ENCODE peak calls at places on chromosomes 1 and 21, in five cellular contexts. X is activated CD8-positive, alpha-beta T cell treated with anti-CD3 and anti-CD28 coated beads for 36 hours; P is fibroblast of pulmonary artery; H is breast epithelium; S is fibroblast of the aortic adventitia. G is an unnamed sample.

GRCh38 chr1:7808253-7808844 is 24.3 kb downstream of the PER3 start:
- DNase-seq in S (peak), X (no peak), H (no peak), P (peak), G (peak)

GRCh38 chr1:2346691-2347408 is 44.5 kb downstream of the MORN1 start:
- DNase-seq in P (no peak), X (no peak), H (no peak), S (no peak), G (no peak)

GRCh38 chr1:7224644-7225043 is 439.4 kb downstream of the CAMTA1 start:
- DNase-seq in X (no peak), S (no peak), P (no peak), H (no peak), G (no peak)

GRCh38 chr1:53585116-53585515 is 125.9 kb downstream of the DMRTB1 start:
- DNase-seq in S (peak), X (peak), H (no peak), P (peak), G (no peak)

GRCh38 chr21:42171091-42172053 is 47.6 kb upstream of the ABCG1 start:
- DNase-seq in X (no peak), H (peak), P (no peak), S (no peak), G (no peak)

GRCh38 chr1:54415986-54416385 is 9.8 kb upstream of the SSBP3 start:
- DNase-seq in P (no peak), H (no peak), X (no peak), S (no peak), G (no peak)

GRCh38 chr1:69244211-69244610 is 323.5 kb upstream of the LRRC7 start:
- DNase-seq in S (no peak), X (no peak), P (no peak), H (no peak), G (no peak)

GRCh38 chr1:12316331-12316730 is 86.5 kb downstream of the VPS13D start:
- DNase-seq in S (peak), X (no peak), P (no peak), H (no peak), G (no peak)

GRCh38 chr1:164765557-164765956 is 206.6 kb downstream of the PBX1 start:
- DNase-seq in P (peak), X (no peak), H (no peak), S (peak), G (no peak)

GRCh38 chr1:209675567-209676154 is 449 bp downstream of the G0S2 start:
- DNase-seq in H (no peak), X (peak), P (no peak), S (peak), G (no peak)

GRCh38 chr21:28615276-28615675 is 377.4 kb downstream of the LTN1 start:
- DNase-seq in S (peak), X (no peak), H (no peak), P (peak), G (no peak)

GRCh38 chr21:41681336-41681801 is 85.5 kb downstream of the RIPK4 start:
- DNase-seq in H (peak), X (no peak), S (no peak), P (no peak), G (no peak)

GRCh38 chr1:40692429-40692905 is 963 bp downstream of the NFYC start:
- DNase-seq in P (peak), S (peak), X (no peak), H (no peak), G (no peak)

GRCh38 chr1:4687943-4688342 is 33.5 kb downstream of the AJAP1 start:
- DNase-seq in H (no peak), P (no peak), X (no peak), S (no peak), G (no peak)

GRCh38 chr1:240823357-240823756 is 211.4 kb upstream of the GREM2 start:
- DNase-seq in H (no peak), X (no peak), S (no peak), P (no peak), G (no peak)

GRCh38 chr1:212470059-212470458 is 37.3 kb downstream of the NENF start:
- DNase-seq in H (peak), X (no peak), S (peak), P (peak), G (no peak)

GRCh38 chr1:168687796-168688195 is 41.2 kb downstream of the DPT start:
- DNase-seq in S (no peak), X (no peak), P (no peak), H (no peak), G (no peak)

GRCh38 chr1:227558807-227559186 is 4.6 kb upstream of the ZNF678 start:
- DNase-seq in X (no peak), P (no peak), S (no peak), H (no peak), G (peak)

GRCh38 chr1:200342511-200343400 is 67.1 kb downstream of the ZNF281 start:
- DNase-seq in H (no peak), X (no peak), P (no peak), S (peak), G (no peak)

GRCh38 chr1:86296305-86297205 is 99.6 kb downstream of the ODF2L start:
- DNase-seq in P (no peak), S (no peak), H (no peak), X (no peak), G (no peak)

GRCh38 chr1:66286307-66286706 is 247.6 kb upstream of the SGIP1 start:
- DNase-seq in P (no peak), X (no peak), H (no peak), S (no peak), G (no peak)

GRCh38 chr1:47023268-47024137 is at the start of gene CYP4X1:
- DNase-seq in X (no peak), H (no peak), S (peak), P (peak), G (no peak)

GRCh38 chr1:14142397-14143095 is 442.6 kb downstream of the PRDM2 start:
- DNase-seq in S (no peak), H (peak), P (no peak), X (no peak), G (no peak)

GRCh38 chr1:209787551-209787950 is 3.2 kb upstream of the C1orf74 start:
- DNase-seq in H (peak), P (peak), X (no peak), S (peak), G (no peak)

GRCh38 chr21:33651965-33652680 is 9.8 kb downstream of the ITSN1 start:
- DNase-seq in H (no peak), S (no peak), P (no peak), X (no peak), G (no peak)

GRCh38 chr1:180530501-180530900 is 28.1 kb upstream of the ACBD6 start:
- DNase-seq in P (peak), S (peak), X (no peak), H (peak), G (no peak)

GRCh38 chr21:45317401-45318145 is 29.9 kb upstream of the POFUT2 start:
- DNase-seq in S (peak), X (no peak), P (peak), H (no peak), G (no peak)

GRCh38 chr1:45059829-45060228 is 47.8 kb downstream of the UROD start:
- DNase-seq in P (no peak), H (no peak), X (no peak), S (no peak), G (no peak)

GRCh38 chr1:9302745-9303524 is 10.2 kb downstream of the SPSB1 start:
- DNase-seq in H (peak), P (peak), S (peak), X (no peak), G (no peak)

GRCh38 chr1:30597711-30598110 is 125.7 kb downstream of the MATN1 start:
- DNase-seq in X (no peak), P (no peak), S (no peak), H (no peak), G (no peak)

GRCh38 chr21:42434884-42435283 is 31.2 kb downstream of the UBASH3A start:
- DNase-seq in X (no peak), P (no peak), S (no peak), H (no peak), G (no peak)

GRCh38 chr1:178107823-178108222 is 13.9 kb downstream of the RASAL2 start:
- DNase-seq in P (no peak), S (no peak), H (no peak), X (no peak), G (no peak)

GRCh38 chr1:147890177-147890790 is 12.3 kb upstream of the GJA8 start:
- DNase-seq in H (peak), S (peak), X (peak), P (peak), G (peak)

GRCh38 chr1:43531906-43532584 is 1.4 kb downstream of the PTPRF start:
- DNase-seq in X (no peak), H (no peak), P (no peak), S (no peak), G (no peak)

GRCh38 chr1:218250492-218250891 is 34.6 kb upstream of the RRP15 start:
- DNase-seq in S (peak), X (no peak), H (no peak), P (peak), G (no peak)
- TF ChIP-seq CTCF in S (peak), X (no peak), H (no peak), P (peak), G (no peak)

GRCh38 chr1:10456079-10456478 is 6.2 kb downstream of the CORT start:
- DNase-seq in X (no peak), H (no peak), S (no peak), P (no peak), G (no peak)
- TF ChIP-seq CTCF in X (no peak), H (no peak), S (no peak), P (no peak), G (no peak)

GRCh38 chr1:38571726-38572125 is 287.8 kb downstream of the RRAGC start:
- DNase-seq in X (no peak), H (peak), S (no peak), P (no peak), G (no peak)
- TF ChIP-seq CTCF in X (no peak), H (no peak), S (no peak), P (no peak), G (no peak)

GRCh38 chr1:158002022-158002629 is 8.7 kb downstream of the KIRREL1 start:
- DNase-seq in P (peak), S (peak), X (no peak), H (no peak), G (no peak)
- TF ChIP-seq CTCF in P (no peak), S (no peak), X (no peak), H (no peak), G (no peak)

G was measured in GM20000.